ENCODE peak calls at places on chromosome 14, in six cellular contexts. One of them, this sample, is unnamed.

GRCh38 chr14:41154143-41154807 is 452.4 kb upstream of the LRFN5 start:
- DNase-seq in A549: no peak
- DNase-seq in keratinocyte: no peak
- DNase-seq in bronchial epithelial cell: no peak
- DNase-seq in WERI-Rb-1: no peak
- DNase-seq in GM10248: no peak
- DNase-seq in this sample: no peak

GRCh38 chr14:48563465-48563864 is 888.1 kb upstream of the MDGA2 start:
- DNase-seq in A549: no peak
- DNase-seq in keratinocyte: peak
- DNase-seq in bronchial epithelial cell: peak
- DNase-seq in WERI-Rb-1: no peak
- DNase-seq in GM10248: no peak
- DNase-seq in this sample: peak

GRCh38 chr14:100391777-100392176 is 68.6 kb downstream of the SLC25A47 start:
- DNase-seq in A549: no peak
- DNase-seq in keratinocyte: no peak
- DNase-seq in bronchial epithelial cell: no peak
- DNase-seq in WERI-Rb-1: no peak
- DNase-seq in GM10248: no peak
- DNase-seq in this sample: no peak

GRCh38 chr14:104975481-104976197 is 2.5 kb downstream of the AHNAK2 start:
- DNase-seq in A549: no peak
- DNase-seq in keratinocyte: no peak
- DNase-seq in bronchial epithelial cell: no peak
- DNase-seq in WERI-Rb-1: peak
- DNase-seq in GM10248: peak
- DNase-seq in this sample: no peak

GRCh38 chr14:100298551-100299237 is 7.5 kb downstream of the SLC25A29 start:
- DNase-seq in A549: no peak
- DNase-seq in keratinocyte: no peak
- DNase-seq in bronchial epithelial cell: no peak
- DNase-seq in WERI-Rb-1: no peak
- DNase-seq in GM10248: no peak
- DNase-seq in this sample: no peak

GRCh38 chr14:68864301-68864810 is 71.5 kb upstream of the ZFP36L1 start:
- DNase-seq in A549: no peak
- DNase-seq in keratinocyte: no peak
- DNase-seq in bronchial epithelial cell: no peak
- DNase-seq in WERI-Rb-1: no peak
- DNase-seq in GM10248: no peak
- DNase-seq in this sample: no peak

GRCh38 chr14:99624971-99625370 is 20.0 kb upstream of the HHIPL1 start:
- DNase-seq in A549: no peak
- DNase-seq in keratinocyte: no peak
- DNase-seq in bronchial epithelial cell: no peak
- DNase-seq in WERI-Rb-1: no peak
- DNase-seq in GM10248: no peak
- DNase-seq in this sample: no peak

GRCh38 chr14:103504991-103505565 is 17.6 kb downstream of the CKB start:
- DNase-seq in A549: no peak
- DNase-seq in keratinocyte: no peak
- DNase-seq in bronchial epithelial cell: no peak
- DNase-seq in WERI-Rb-1: no peak
- DNase-seq in GM10248: no peak
- DNase-seq in this sample: no peak

GRCh38 chr14:31937730-31938346 is 139.3 kb upstream of the ARHGAP5 start:
- DNase-seq in A549: peak
- DNase-seq in keratinocyte: peak
- DNase-seq in bronchial epithelial cell: peak
- DNase-seq in WERI-Rb-1: no peak
- DNase-seq in GM10248: peak
- DNase-seq in this sample: peak

GRCh38 chr14:99041141-99041819 is 230.7 kb downstream of the BCL11B start:
- DNase-seq in A549: no peak
- DNase-seq in keratinocyte: no peak
- DNase-seq in bronchial epithelial cell: peak
- DNase-seq in WERI-Rb-1: no peak
- DNase-seq in GM10248: no peak
- DNase-seq in this sample: no peak

GRCh38 chr14:39431416-39432178 is 636 bp downstream of the FBXO33 start:
- DNase-seq in A549: peak
- DNase-seq in keratinocyte: no peak
- DNase-seq in bronchial epithelial cell: peak
- DNase-seq in WERI-Rb-1: peak
- DNase-seq in GM10248: peak
- DNase-seq in this sample: peak

GRCh38 chr14:36418937-36419336 is 98.5 kb upstream of the MBIP start:
- DNase-seq in A549: no peak
- DNase-seq in keratinocyte: no peak
- DNase-seq in bronchial epithelial cell: no peak
- DNase-seq in WERI-Rb-1: no peak
- DNase-seq in GM10248: no peak
- DNase-seq in this sample: no peak

GRCh38 chr14:24132061-24132685 is 1.7 kb downstream of the FITM1 start:
- DNase-seq in A549: no peak
- DNase-seq in keratinocyte: no peak
- DNase-seq in bronchial epithelial cell: no peak
- DNase-seq in WERI-Rb-1: no peak
- DNase-seq in GM10248: no peak
- DNase-seq in this sample: no peak

GRCh38 chr14:60722163-60722835 is 1.9 kb downstream of the SIX4 start:
- DNase-seq in A549: peak
- DNase-seq in keratinocyte: no peak
- DNase-seq in bronchial epithelial cell: peak
- DNase-seq in WERI-Rb-1: peak
- DNase-seq in GM10248: peak
- DNase-seq in this sample: peak

GRCh38 chr14:21748869-21749303 is 75.3 kb upstream of the OR4E1 start:
- DNase-seq in A549: peak
- DNase-seq in keratinocyte: no peak
- DNase-seq in bronchial epithelial cell: peak
- DNase-seq in WERI-Rb-1: peak
- DNase-seq in GM10248: peak
- DNase-seq in this sample: peak

GRCh38 chr14:75970989-75971388 is 10.8 kb downstream of the TGFB3 start:
- DNase-seq in A549: no peak
- DNase-seq in keratinocyte: no peak
- DNase-seq in bronchial epithelial cell: no peak
- DNase-seq in WERI-Rb-1: no peak
- DNase-seq in GM10248: no peak
- DNase-seq in this sample: no peak

GRCh38 chr14:78959674-78960264 is 789.6 kb downstream of the NRXN3 start:
- DNase-seq in A549: peak
- DNase-seq in keratinocyte: no peak
- DNase-seq in bronchial epithelial cell: peak
- DNase-seq in WERI-Rb-1: peak
- DNase-seq in GM10248: peak
- DNase-seq in this sample: peak

GRCh38 chr14:104925214-104925899 is 678 bp downstream of the PLD4 start:
- DNase-seq in A549: no peak
- DNase-seq in keratinocyte: no peak
- DNase-seq in bronchial epithelial cell: no peak
- DNase-seq in WERI-Rb-1: no peak
- DNase-seq in GM10248: no peak
- DNase-seq in this sample: no peak

DNA sequence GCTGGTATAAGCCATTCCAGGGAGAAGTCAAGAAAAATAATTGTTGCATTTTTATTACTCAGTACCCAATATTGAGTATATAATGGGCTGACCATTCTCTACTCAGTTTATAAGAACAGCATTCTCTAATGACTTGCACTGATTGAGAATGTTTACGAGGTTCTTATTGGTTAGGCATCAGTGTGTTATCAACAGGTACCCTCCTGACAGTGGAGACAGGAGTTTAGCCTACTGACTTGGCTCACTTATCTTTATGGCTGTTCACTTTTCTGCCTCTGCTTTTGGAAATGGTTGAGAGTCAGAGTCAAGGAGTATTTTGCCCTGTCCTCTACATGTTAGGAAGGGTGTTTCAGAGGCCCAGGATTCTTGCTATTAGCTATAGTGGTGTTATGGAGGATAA is 228.0 kb upstream of the RGS6 start:
- DNase-seq in A549: no peak
- DNase-seq in keratinocyte: no peak
- DNase-seq in bronchial epithelial cell: no peak
- DNase-seq in WERI-Rb-1: no peak
- DNase-seq in GM10248: no peak
- DNase-seq in this sample: no peak
- TF ChIP-seq CTCF in A549: no peak
- TF ChIP-seq CTCF in keratinocyte: no peak
- TF ChIP-seq CTCF in bronchial epithelial cell: no peak
- TF ChIP-seq CTCF in WERI-Rb-1: no peak
- TF ChIP-seq CTCF in GM10248: no peak
- TF ChIP-seq CTCF in this sample: no peak

DNA sequence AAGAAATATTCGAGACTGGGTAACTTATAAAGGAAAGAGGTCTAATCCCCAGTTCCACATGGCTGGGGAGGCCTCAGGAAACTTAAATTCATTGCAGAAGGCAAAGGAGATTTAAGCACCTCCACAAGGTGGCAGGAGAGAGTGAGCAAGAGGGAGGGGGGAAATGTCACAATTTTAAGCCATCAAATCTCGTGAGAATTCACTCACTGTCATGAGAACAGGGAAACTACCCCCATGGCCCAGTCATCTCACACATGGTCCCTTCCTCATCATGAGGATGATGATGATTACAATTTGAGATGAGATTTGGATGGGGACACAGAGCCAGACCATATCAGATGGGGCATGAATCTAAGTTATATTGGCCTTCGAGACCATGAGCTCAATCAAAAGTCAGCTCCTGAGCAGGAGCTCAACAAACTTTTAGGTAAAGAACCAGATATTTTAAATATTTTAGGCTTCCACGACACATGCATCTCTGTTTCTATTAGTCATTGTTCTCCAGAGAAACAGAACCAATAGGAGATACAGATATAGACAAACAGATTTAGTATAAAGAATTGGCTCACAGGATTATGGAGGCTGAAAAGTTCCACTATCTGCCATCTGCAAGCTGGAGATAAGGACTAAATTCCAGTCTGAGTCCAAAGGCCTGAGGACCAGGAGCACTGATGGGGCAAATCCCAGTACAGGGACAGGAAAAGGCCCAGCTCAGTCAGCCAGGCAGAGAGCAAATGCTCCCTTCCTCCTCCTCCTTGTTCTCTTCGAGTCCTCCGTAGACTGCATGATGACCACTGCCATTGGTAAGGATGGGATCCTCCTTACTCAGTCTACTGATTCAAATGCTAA is 24.9 kb downstream of the DGLUCY start:
- DNase-seq in A549: peak
- DNase-seq in keratinocyte: no peak
- DNase-seq in bronchial epithelial cell: peak
- DNase-seq in WERI-Rb-1: peak
- DNase-seq in GM10248: peak
- DNase-seq in this sample: peak
- TF ChIP-seq CTCF in A549: peak
- TF ChIP-seq CTCF in keratinocyte: peak
- TF ChIP-seq CTCF in bronchial epithelial cell: peak
- TF ChIP-seq CTCF in WERI-Rb-1: peak
- TF ChIP-seq CTCF in GM10248: peak
- TF ChIP-seq CTCF in this sample: peak

GRCh38 chr14:90532826-90533525 is 136.1 kb downstream of the CALM1 start:
- DNase-seq in A549: no peak
- DNase-seq in keratinocyte: no peak
- DNase-seq in bronchial epithelial cell: no peak
- DNase-seq in WERI-Rb-1: no peak
- DNase-seq in GM10248: no peak
- DNase-seq in this sample: no peak

GRCh38 chr14:90533591-90534021 is 136.8 kb downstream of the CALM1 start:
- DNase-seq in A549: no peak
- DNase-seq in keratinocyte: no peak
- DNase-seq in bronchial epithelial cell: no peak
- DNase-seq in WERI-Rb-1: no peak
- DNase-seq in GM10248: no peak
- DNase-seq in this sample: no peak

GRCh38 chr14:90534838-90535555 is 138.2 kb downstream of the CALM1 start:
- DNase-seq in A549: no peak
- DNase-seq in keratinocyte: no peak
- DNase-seq in bronchial epithelial cell: no peak
- DNase-seq in WERI-Rb-1: no peak
- DNase-seq in GM10248: no peak
- DNase-seq in this sample: no peak

GRCh38 chr14:90535556-90535930 is 138.7 kb downstream of the CALM1 start:
- DNase-seq in A549: no peak
- DNase-seq in keratinocyte: no peak
- DNase-seq in bronchial epithelial cell: no peak
- DNase-seq in WERI-Rb-1: no peak
- DNase-seq in GM10248: no peak
- DNase-seq in this sample: no peak

DNA sequence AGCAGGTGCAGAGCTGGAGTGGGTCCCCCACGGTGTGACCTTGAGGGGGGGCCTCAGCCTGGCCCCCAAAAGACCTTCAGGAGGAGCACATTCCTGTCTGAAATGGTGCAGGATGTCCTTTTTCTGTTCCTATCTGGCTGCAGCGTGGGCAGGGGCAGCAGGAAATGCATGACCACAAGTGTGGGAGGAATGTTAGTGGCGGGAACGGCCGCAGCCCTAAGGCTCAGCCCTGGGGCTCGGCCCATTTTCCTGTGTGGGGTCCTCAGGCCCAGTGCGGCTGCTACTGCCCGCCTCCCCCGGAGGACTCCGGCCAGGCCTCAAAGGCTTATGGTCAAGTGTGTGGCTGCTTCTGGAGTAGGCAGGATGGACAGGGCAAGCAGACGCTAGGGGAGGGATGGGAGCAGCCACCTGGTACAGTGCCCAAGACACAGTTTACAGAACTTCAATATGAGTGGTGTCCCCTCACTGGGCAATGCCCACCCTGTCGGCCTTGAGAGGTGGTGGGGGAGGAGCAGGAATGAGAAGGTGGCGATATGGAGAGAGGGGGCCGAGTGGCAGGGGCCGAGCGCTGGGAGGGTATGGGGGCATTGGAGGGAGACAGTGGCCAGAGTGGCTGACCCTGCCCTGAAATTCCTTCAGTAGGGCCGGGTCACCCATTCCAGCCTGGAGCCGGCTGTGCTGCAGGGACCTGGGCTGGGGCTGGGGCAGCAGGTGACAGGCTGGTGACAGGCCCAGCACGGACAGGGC is 137.4 kb downstream of the CALM1 start:
- DNase-seq in A549: no peak
- DNase-seq in keratinocyte: no peak
- DNase-seq in bronchial epithelial cell: no peak
- DNase-seq in WERI-Rb-1: no peak
- DNase-seq in GM10248: no peak
- DNase-seq in this sample: no peak
- TF ChIP-seq CTCF in A549: no peak
- TF ChIP-seq CTCF in keratinocyte: no peak
- TF ChIP-seq CTCF in bronchial epithelial cell: no peak
- TF ChIP-seq CTCF in WERI-Rb-1: no peak
- TF ChIP-seq CTCF in GM10248: no peak
- TF ChIP-seq CTCF in this sample: no peak

GRCh38 chr14:97707603-97708002 is 910.4 kb downstream of the VRK1 start:
- DNase-seq in A549: no peak
- DNase-seq in keratinocyte: no peak
- DNase-seq in bronchial epithelial cell: no peak
- DNase-seq in WERI-Rb-1: no peak
- DNase-seq in GM10248: no peak
- DNase-seq in this sample: no peak
- TF ChIP-seq CTCF in A549: no peak
- TF ChIP-seq CTCF in keratinocyte: no peak
- TF ChIP-seq CTCF in bronchial epithelial cell: no peak
- TF ChIP-seq CTCF in WERI-Rb-1: no peak
- TF ChIP-seq CTCF in GM10248: no peak
- TF ChIP-seq CTCF in this sample: no peak

GRCh38 chr14:91315844-91316267 is 71.4 kb upstream of the GPR68 start:
- DNase-seq in A549: no peak
- DNase-seq in keratinocyte: no peak
- DNase-seq in bronchial epithelial cell: no peak
- DNase-seq in WERI-Rb-1: no peak
- DNase-seq in GM10248: peak
- DNase-seq in this sample: no peak
- TF ChIP-seq CTCF in A549: no peak
- TF ChIP-seq CTCF in keratinocyte: no peak
- TF ChIP-seq CTCF in bronchial epithelial cell: no peak
- TF ChIP-seq CTCF in WERI-Rb-1: no peak
- TF ChIP-seq CTCF in GM10248: peak
- TF ChIP-seq CTCF in this sample: no peak

This sample was measured in Calu3.